ENCODE peak calls at places on chromosomes 11 and 22, in eight cellular contexts. W is thoracic aorta; M is spleen; R is mesendoderm; T is uterus; C is CD8-positive, alpha-beta memory T cell; Q is HCT116; A is GM23248. Z is an unnamed sample.

GRCh38 chr11:3709977-3710376 is 38.8 kb upstream of the CHRNA10 start:
- DNase-seq in W (no peak), M (no peak), R (peak; percentile 19), T (no peak), C (no peak), Q (no peak), A (peak; percentile 43), Z (no peak)

GRCh38 chr22:27487600-27488450 is 313.7 kb downstream of the MN1 start:
- DNase-seq in W (no peak), M (no peak), R (no peak), T (no peak), C (no peak), Q (no peak), A (peak; percentile 61), Z (no peak)

GRCh38 chr11:70711911-70712185 is 313.5 kb downstream of the CTTN start:
- DNase-seq in W (no peak), M (no peak), R (no peak), T (no peak), C (no peak), Q (no peak), A (no peak), Z (no peak)

GRCh38 chr11:65060913-65061408 is 2.6 kb upstream of the NAALADL1 start:
- DNase-seq in W (no peak), M (no peak), R (peak; percentile 63), T (no peak), C (no peak), Q (no peak), A (peak; percentile 48), Z (no peak)

GRCh38 chr22:18000441-18001039 is 23.8 kb downstream of the MICAL3 start:
- DNase-seq in W (no peak), M (peak; percentile 85), R (peak; percentile 47), T (no peak), C (peak; percentile 33), Q (no peak), A (peak; percentile 54), Z (peak; percentile 41)

GRCh38 chr11:35216962-35217667 is 78.1 kb downstream of the CD44 start:
- DNase-seq in W (no peak), M (no peak), R (no peak), T (no peak), C (no peak), Q (no peak), A (peak; percentile 40), Z (peak; percentile 7)

GRCh38 chr22:38423512-38424503 is 31.2 kb downstream of the KCNJ4 start:
- DNase-seq in W (no peak), M (no peak), R (no peak), T (no peak), C (no peak), Q (no peak), A (no peak), Z (no peak)

GRCh38 chr11:102438311-102439062 is 14.1 kb downstream of the TMEM123 start:
- DNase-seq in W (no peak), M (no peak), R (no peak), T (no peak), C (no peak), Q (no peak), A (peak; percentile 39), Z (no peak)

GRCh38 chr22:36729321-36729720 is 25.8 kb upstream of the CACNG2 start:
- DNase-seq in W (no peak), M (no peak), R (no peak), T (no peak), C (no peak), Q (no peak), A (no peak), Z (no peak)

GRCh38 chr11:2265854-2266585 is 4.4 kb downstream of the ASCL2 start:
- DNase-seq in W (no peak), M (no peak), R (no peak), T (no peak), C (no peak), Q (no peak), A (no peak), Z (no peak)
- H3K4me3 ChIP-seq in W (peak overlapping the region; percentile 15), M (no peak overlapping the region), R (no peak overlapping the region), T (no peak overlapping the region), C (peak overlapping the region; percentile 32), Q (no peak overlapping the region), A (no peak overlapping the region), Z (no peak overlapping the region)

GRCh38 chr11:45942381-45942780 is 19.9 kb downstream of the LARGE2 start:
- DNase-seq in W (no peak), M (no peak), R (no peak), T (no peak), C (no peak), Q (no peak), A (no peak), Z (no peak)

GRCh38 chr11:45945392-45945999 is 23.0 kb downstream of the LARGE2 start:
- DNase-seq in W (no peak), M (no peak), R (no peak), T (no peak), C (no peak), Q (no peak), A (no peak), Z (no peak)

GRCh38 chr11:45937916-45938315 is 15.5 kb downstream of the LARGE2 start:
- DNase-seq in W (no peak), M (no peak), R (no peak), T (no peak), C (no peak), Q (no peak), A (no peak), Z (no peak)

GRCh38 chr11:45939836-45940235 is 17.4 kb downstream of the LARGE2 start:
- DNase-seq in W (no peak), M (no peak), R (no peak), T (no peak), C (no peak), Q (no peak), A (peak; percentile 52), Z (no peak)

GRCh38 chr11:45941285-45941684 is 18.8 kb downstream of the LARGE2 start:
- DNase-seq in W (no peak), M (no peak), R (no peak), T (no peak), C (no peak), Q (no peak), A (no peak), Z (no peak)
- H3K36me3 ChIP-seq in W (peaks cover 35% of the 10 kb centered on the region), M (peaks cover 100% of the 10 kb centered on the region), R (no peaks in the 10 kb centered on the region), T (no peaks in the 10 kb centered on the region), C (peaks cover 22% of the 10 kb centered on the region), Q (no peaks in the 10 kb centered on the region), A (peaks cover 23% of the 10 kb centered on the region), Z (peaks cover 12% of the 10 kb centered on the region)

GRCh38 chr22:46051646-46052045 is 74.7 kb upstream of the WNT7B start:
- DNase-seq in W (no peak), M (peak; percentile 65), R (no peak), T (peak; percentile 23), C (no peak), Q (no peak), A (no peak), Z (no peak)
- H3K4me1 ChIP-seq in W (peaks cover 83% of the 10 kb centered on the region), M (peaks cover 97% of the 10 kb centered on the region), R (no peaks in the 10 kb centered on the region), T (peaks cover 16% of the 10 kb centered on the region), C (peaks cover 40% of the 10 kb centered on the region), Q (peaks cover 19% of the 10 kb centered on the region), A (peaks cover 44% of the 10 kb centered on the region), Z (peaks cover 33% of the 10 kb centered on the region)

GRCh38 chr11:8593935-8594909 is at the start of gene STK33:
- DNase-seq in W (no peak), M (peak; percentile 91), R (peak; percentile 82), T (peak; percentile 39), C (peak; percentile 3), Q (peak; percentile 34), A (peak; percentile 28), Z (peak; percentile 85)

GRCh38 chr11:8596504-8597046 is 2.5 kb upstream of the STK33 start:
- DNase-seq in W (no peak), M (no peak), R (peak; percentile 57), T (no peak), C (no peak), Q (no peak), A (no peak), Z (no peak)

GRCh38 chr11:8597182-8597581 is 3.2 kb upstream of the STK33 start:
- DNase-seq in W (no peak), M (no peak), R (no peak), T (no peak), C (no peak), Q (no peak), A (peak; percentile 93), Z (no peak)

GRCh38 chr11:8587915-8588314 is 6.1 kb downstream of the STK33 start:
- DNase-seq in W (no peak), M (no peak), R (no peak), T (no peak), C (no peak), Q (no peak), A (no peak), Z (no peak)

DNA sequence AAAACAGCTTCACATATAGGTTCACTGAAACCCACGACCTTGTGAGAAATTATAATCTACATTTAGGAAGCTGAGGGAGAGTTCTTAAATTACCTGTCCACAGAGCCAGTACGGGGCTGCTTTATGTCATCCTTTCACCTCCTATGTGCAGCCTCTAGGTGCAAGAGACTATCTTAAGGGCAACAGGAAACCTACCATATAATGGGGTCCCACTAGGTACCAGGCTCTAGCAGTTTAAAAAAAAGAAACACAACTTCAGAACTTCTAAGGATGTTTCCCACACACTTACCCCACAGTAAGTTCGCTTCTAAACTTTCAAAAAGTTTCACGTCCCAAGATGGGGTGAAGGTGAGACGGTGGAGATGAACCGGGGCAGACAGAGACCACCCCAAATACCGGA is 573 bp downstream of the STK33 start:
- DNase-seq in W (no peak), M (no peak), R (no peak), T (no peak), C (no peak), Q (no peak), A (no peak), Z (no peak)
- H3K4me3 ChIP-seq in W (peak overlapping the region; percentile 68), M (peak overlapping the region; percentile 62), R (peak overlapping the region; percentile 58), T (peak overlapping the region; percentile 59), C (peak overlapping the region; percentile 11), Q (peak overlapping the region; percentile 76), A (peak overlapping the region; percentile 52), Z (peak overlapping the region; percentile 68)

GRCh38 chr22:43173566-43173965 is 13.4 kb downstream of the TTLL12 start:
- DNase-seq in W (no peak), M (peak; percentile 56), R (no peak), T (no peak), C (no peak), Q (no peak), A (no peak), Z (no peak)

GRCh38 chr22:43174941-43175531 is 11.9 kb downstream of the TTLL12 start:
- DNase-seq in W (no peak), M (peak; percentile 63), R (no peak), T (no peak), C (no peak), Q (no peak), A (no peak), Z (no peak)

GRCh38 chr22:43173976-43174720 is 12.8 kb downstream of the TTLL12 start:
- DNase-seq in W (no peak), M (peak; percentile 58), R (no peak), T (no peak), C (no peak), Q (no peak), A (no peak), Z (no peak)

GRCh38 chr22:43177479-43177878 is 9.5 kb downstream of the TTLL12 start:
- DNase-seq in W (no peak), M (peak; percentile 61), R (no peak), T (no peak), C (no peak), Q (no peak), A (no peak), Z (no peak)

DNA sequence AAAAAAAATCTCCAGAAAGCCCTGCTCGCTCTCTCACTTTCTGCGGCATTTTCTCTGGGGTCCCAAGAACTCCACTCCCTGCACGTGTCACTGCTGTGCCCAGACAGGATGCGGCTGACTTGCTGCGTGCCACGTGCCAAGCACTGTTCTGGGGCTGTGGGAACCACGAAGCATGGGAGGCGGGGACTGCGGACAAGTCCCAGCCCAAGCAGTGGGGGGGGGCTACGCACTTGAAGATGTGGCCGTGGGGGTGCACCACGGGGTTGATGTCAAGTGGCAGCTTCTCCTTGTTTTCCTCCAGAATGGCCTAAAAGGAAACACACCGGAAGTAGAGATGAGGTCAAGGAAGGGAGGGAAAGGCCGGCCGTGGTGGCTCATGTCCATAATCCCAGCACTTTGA is 10.8 kb downstream of the TTLL12 start:
- DNase-seq in W (no peak), M (peak; percentile 68), R (no peak), T (no peak), C (no peak), Q (no peak), A (no peak), Z (no peak)
- H3K36me3 ChIP-seq in W (peaks cover 44% of the 10 kb centered on the region), M (peaks cover 97% of the 10 kb centered on the region), R (peaks cover 6% of the 10 kb centered on the region), T (no peaks in the 10 kb centered on the region), C (peaks cover 4% of the 10 kb centered on the region), Q (peaks cover 28% of the 10 kb centered on the region), A (no peaks in the 10 kb centered on the region), Z (peaks cover 90% of the 10 kb centered on the region)